ENCODE peak calls at places on chromosomes 11 and 22, in six cellular contexts. One of them, this sample, is unnamed.

GRCh38 chr11:101262258-101262657 is 132.6 kb upstream of the PGR start:
- DNase-seq in HepG2: no peak
- DNase-seq in GM12878: no peak
- DNase-seq in K562: no peak
- DNase-seq in GM12891: no peak
- DNase-seq in H1: no peak
- DNase-seq in this sample: no peak

GRCh38 chr11:44955019-44955738 is 4.5 kb upstream of the TP53I11 start:
- DNase-seq in H1: no peak
- DNase-seq in GM12878: no peak
- DNase-seq in K562: peak; percentile 66
- DNase-seq in HepG2: no peak
- DNase-seq in GM12891: no peak
- DNase-seq in this sample: no peak

GRCh38 chr11:98185245-98185644 is 835.5 kb upstream of the CNTN5 start:
- DNase-seq in HepG2: no peak
- DNase-seq in K562: no peak
- DNase-seq in GM12891: no peak
- DNase-seq in GM12878: no peak
- DNase-seq in H1: no peak
- DNase-seq in this sample: no peak

GRCh38 chr22:26748845-26749244 is 91.5 kb downstream of the MIAT start:
- DNase-seq in K562: no peak
- DNase-seq in H1: no peak
- DNase-seq in GM12878: no peak
- DNase-seq in HepG2: no peak
- DNase-seq in GM12891: no peak
- DNase-seq in this sample: no peak

GRCh38 chr11:122649133-122649532 is 6.4 kb upstream of the UBASH3B start:
- DNase-seq in HepG2: no peak
- DNase-seq in K562: no peak
- DNase-seq in H1: no peak
- DNase-seq in GM12891: no peak
- DNase-seq in GM12878: no peak
- DNase-seq in this sample: no peak

GRCh38 chr11:16933756-16934603 is 80.2 kb downstream of the PLEKHA7 start:
- DNase-seq in GM12878: no peak
- DNase-seq in HepG2: no peak
- DNase-seq in GM12891: no peak
- DNase-seq in H1: no peak
- DNase-seq in K562: no peak
- DNase-seq in this sample: no peak

GRCh38 chr22:41833369-41834004 is 582 bp downstream of the SREBF2 start:
- DNase-seq in GM12878: no peak
- DNase-seq in GM12891: peak; percentile 41
- DNase-seq in K562: peak; percentile 30
- DNase-seq in HepG2: no peak
- DNase-seq in H1: peak; percentile 63
- DNase-seq in this sample: peak; percentile 42

GRCh38 chr11:57474017-57474750 is 13.9 kb downstream of the RTN4RL2 start:
- DNase-seq in GM12891: no peak
- DNase-seq in H1: no peak
- DNase-seq in GM12878: peak; percentile 53
- DNase-seq in HepG2: no peak
- DNase-seq in K562: peak; percentile 42
- DNase-seq in this sample: no peak

GRCh38 chr11:3003396-3004231 is 11.5 kb upstream of the NAP1L4 start:
- DNase-seq in HepG2: no peak
- DNase-seq in K562: no peak
- DNase-seq in H1: no peak
- DNase-seq in GM12878: no peak
- DNase-seq in GM12891: no peak
- DNase-seq in this sample: no peak

GRCh38 chr11:61487342-61488025 is 21.1 kb upstream of the LRRC10B start:
- DNase-seq in GM12878: no peak
- DNase-seq in HepG2: no peak
- DNase-seq in GM12891: no peak
- DNase-seq in K562: no peak
- DNase-seq in H1: no peak
- DNase-seq in this sample: no peak

GRCh38 chr22:33940741-33941140 is 20.5 kb upstream of the LARGE1 start:
- DNase-seq in GM12878: no peak
- DNase-seq in H1: no peak
- DNase-seq in K562: no peak
- DNase-seq in HepG2: peak; percentile 12
- DNase-seq in GM12891: no peak
- DNase-seq in this sample: no peak

GRCh38 chr11:113554531-113554930 is 79.3 kb upstream of the DRD2 start:
- DNase-seq in HepG2: no peak
- DNase-seq in K562: no peak
- DNase-seq in GM12891: no peak
- DNase-seq in GM12878: no peak
- DNase-seq in H1: no peak
- DNase-seq in this sample: no peak

GRCh38 chr11:6554828-6555706 is 48.3 kb downstream of the RRP8 start:
- DNase-seq in HepG2: no peak
- DNase-seq in H1: no peak
- DNase-seq in GM12878: no peak
- DNase-seq in GM12891: no peak
- DNase-seq in K562: peak; percentile 91
- DNase-seq in this sample: no peak

GRCh38 chr11:75301131-75301530 is 50.3 kb downstream of the ARRB1 start:
- DNase-seq in GM12878: no peak
- DNase-seq in H1: no peak
- DNase-seq in K562: no peak
- DNase-seq in HepG2: no peak
- DNase-seq in GM12891: no peak
- DNase-seq in this sample: no peak

GRCh38 chr11:130761560-130762220 is 154.6 kb downstream of the SNX19 start:
- DNase-seq in GM12878: no peak
- DNase-seq in H1: no peak
- DNase-seq in K562: no peak
- DNase-seq in HepG2: no peak
- DNase-seq in GM12891: no peak
- DNase-seq in this sample: no peak
- TF ChIP-seq TAF1 in GM12878: no peak
- TF ChIP-seq TAF1 in H1: no peak
- TF ChIP-seq TAF1 in K562: no peak
- TF ChIP-seq TAF1 in HepG2: no peak
- TF ChIP-seq TAF1 in GM12891: no peak
- TF ChIP-seq TAF1 in this sample: no peak

GRCh38 chr11:73783483-73784020 is 4.1 kb upstream of the MRPL48 start:
- DNase-seq in HepG2: peak; percentile 50
- DNase-seq in GM12891: no peak
- DNase-seq in K562: peak; percentile 20
- DNase-seq in H1: no peak
- DNase-seq in GM12878: no peak
- DNase-seq in this sample: no peak

GRCh38 chr11:73784080-73784634 is 3.5 kb upstream of the MRPL48 start:
- DNase-seq in K562: peak; percentile 43
- DNase-seq in H1: no peak
- DNase-seq in GM12891: no peak
- DNase-seq in GM12878: no peak
- DNase-seq in HepG2: peak; percentile 78
- DNase-seq in this sample: no peak

GRCh38 chr11:73784734-73785133 is 2.9 kb upstream of the MRPL48 start:
- DNase-seq in HepG2: no peak
- DNase-seq in GM12878: no peak
- DNase-seq in K562: no peak
- DNase-seq in GM12891: no peak
- DNase-seq in H1: no peak
- DNase-seq in this sample: no peak

GRCh38 chr11:73787051-73787642 is 527 bp upstream of the MRPL48 start:
- DNase-seq in GM12891: no peak
- DNase-seq in HepG2: no peak
- DNase-seq in GM12878: no peak
- DNase-seq in K562: no peak
- DNase-seq in H1: no peak
- DNase-seq in this sample: no peak

GRCh38 chr11:73787643-73788537 is at the start of gene MRPL48:
- DNase-seq in HepG2: peak; percentile 82
- DNase-seq in GM12891: peak; percentile 88
- DNase-seq in H1: peak; percentile 94
- DNase-seq in GM12878: peak; percentile 72
- DNase-seq in K562: peak; percentile 94
- DNase-seq in this sample: peak; percentile 94
- TF ChIP-seq POLR2A in HepG2: peak; percentile 82
- TF ChIP-seq POLR2A in GM12891: peak; percentile 85
- TF ChIP-seq POLR2A in H1: peak; percentile 77
- TF ChIP-seq POLR2A in GM12878: peak; percentile 94
- TF ChIP-seq POLR2A in K562: peak; percentile 96
- TF ChIP-seq POLR2A in this sample: peak; percentile 91

GRCh38 chr11:58739725-58740430 is 8.1 kb upstream of the GLYAT start:
- DNase-seq in GM12878: no peak
- DNase-seq in GM12891: no peak
- DNase-seq in H1: no peak
- DNase-seq in HepG2: no peak
- DNase-seq in K562: peak; percentile 49
- DNase-seq in this sample: no peak
- TF ChIP-seq TAF1 in GM12878: no peak
- TF ChIP-seq TAF1 in GM12891: no peak
- TF ChIP-seq TAF1 in H1: no peak
- TF ChIP-seq TAF1 in HepG2: no peak
- TF ChIP-seq TAF1 in K562: no peak
- TF ChIP-seq TAF1 in this sample: no peak

DNA sequence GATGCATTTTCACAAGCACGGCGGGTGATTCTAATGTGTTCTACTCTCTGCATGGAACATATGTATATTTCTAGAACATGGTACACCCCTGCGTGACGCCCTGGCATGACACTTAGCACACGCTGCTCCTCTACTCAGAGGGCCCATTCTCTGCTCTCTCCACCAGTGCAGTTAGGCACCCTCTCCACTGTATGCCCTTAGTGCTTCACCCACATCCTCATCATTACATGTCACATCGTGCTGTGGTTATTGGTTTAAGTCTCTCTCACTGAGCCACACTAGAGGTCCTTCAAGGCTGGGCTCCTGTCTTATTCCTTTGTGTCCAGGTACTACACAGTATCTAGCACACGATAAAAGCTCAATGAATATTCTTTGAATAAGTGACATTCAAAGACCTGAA is 16.7 kb downstream of the TMPRSS13 start:
- DNase-seq in K562: no peak
- DNase-seq in H1: no peak
- DNase-seq in HepG2: no peak
- DNase-seq in GM12878: no peak
- DNase-seq in GM12891: no peak
- DNase-seq in this sample: no peak
- TF ChIP-seq POLR2A in K562: no peak
- TF ChIP-seq POLR2A in H1: no peak
- TF ChIP-seq POLR2A in HepG2: no peak
- TF ChIP-seq POLR2A in GM12878: no peak
- TF ChIP-seq POLR2A in GM12891: no peak
- TF ChIP-seq POLR2A in this sample: no peak

GRCh38 chr22:43796567-43796966 is 15.5 kb downstream of the EFCAB6 start:
- DNase-seq in K562: no peak
- DNase-seq in GM12878: no peak
- DNase-seq in HepG2: no peak
- DNase-seq in H1: no peak
- DNase-seq in GM12891: no peak
- DNase-seq in this sample: no peak
- TF ChIP-seq TAF1 in K562: no peak
- TF ChIP-seq TAF1 in GM12878: no peak
- TF ChIP-seq TAF1 in HepG2: no peak
- TF ChIP-seq TAF1 in H1: no peak
- TF ChIP-seq TAF1 in GM12891: no peak
- TF ChIP-seq TAF1 in this sample: no peak

DNA sequence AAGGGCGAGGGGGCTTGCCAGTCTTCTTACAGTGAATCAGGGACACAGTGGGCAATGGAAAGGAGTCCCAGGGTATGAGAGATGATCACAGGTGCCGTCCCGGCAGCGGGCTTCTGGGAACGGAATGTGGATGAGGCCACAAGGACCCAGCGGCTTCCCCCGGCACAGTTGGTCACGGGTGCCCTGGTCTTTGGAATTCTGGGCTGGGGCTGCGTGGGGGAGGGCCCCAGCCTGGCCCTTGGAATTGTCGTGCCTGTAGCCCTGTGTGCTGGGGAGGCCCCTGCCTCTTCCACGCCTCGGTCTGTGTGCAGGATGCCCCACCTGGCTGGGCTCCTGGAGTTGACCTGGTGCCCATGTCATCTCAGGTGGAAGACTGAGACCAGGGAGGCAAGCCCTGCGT is 76.6 kb downstream of the FBLN1 start:
- DNase-seq in HepG2: no peak
- DNase-seq in K562: no peak
- DNase-seq in GM12891: no peak
- DNase-seq in GM12878: no peak
- DNase-seq in H1: no peak
- DNase-seq in this sample: no peak
- TF ChIP-seq POLR2A in HepG2: no peak
- TF ChIP-seq POLR2A in K562: no peak
- TF ChIP-seq POLR2A in GM12891: no peak
- TF ChIP-seq POLR2A in GM12878: no peak
- TF ChIP-seq POLR2A in H1: no peak
- TF ChIP-seq POLR2A in this sample: no peak

DNA sequence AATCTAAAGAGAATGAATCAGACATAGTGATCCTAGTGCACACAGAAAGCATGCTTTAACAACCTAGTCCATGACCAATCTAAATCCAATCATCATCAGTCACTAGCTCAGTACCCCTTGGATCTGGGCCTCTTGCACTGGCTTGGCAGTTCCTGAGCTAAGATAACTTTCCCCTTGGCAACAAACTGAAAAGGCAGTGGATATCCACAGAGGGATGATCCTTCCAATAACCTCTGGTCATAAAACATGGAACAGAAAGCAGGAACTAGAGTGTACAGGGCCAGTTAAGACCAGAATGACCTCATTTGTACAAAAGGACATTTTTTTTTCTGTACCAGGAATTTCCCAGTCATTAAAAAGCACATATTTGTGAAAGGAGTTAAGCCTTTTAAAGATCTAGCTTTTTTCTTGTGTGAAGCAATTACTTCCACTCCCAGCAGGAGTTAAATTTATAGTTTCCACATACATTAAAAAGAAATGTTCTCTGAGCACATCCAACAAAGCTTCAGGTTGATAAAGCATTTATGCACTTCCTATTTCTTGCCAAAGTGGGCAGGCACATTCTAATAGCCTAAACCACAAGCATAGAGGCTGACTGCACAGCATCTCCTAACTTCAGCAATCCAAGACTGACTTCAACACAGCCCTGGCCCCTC is 30.0 kb downstream of the GUCY1A2 start:
- DNase-seq in GM12891: no peak
- DNase-seq in K562: no peak
- DNase-seq in GM12878: no peak
- DNase-seq in HepG2: no peak
- DNase-seq in H1: no peak
- DNase-seq in this sample: no peak
- TF ChIP-seq TAF1 in GM12891: no peak
- TF ChIP-seq TAF1 in K562: no peak
- TF ChIP-seq TAF1 in GM12878: no peak
- TF ChIP-seq TAF1 in HepG2: no peak
- TF ChIP-seq TAF1 in H1: no peak
- TF ChIP-seq TAF1 in this sample: no peak